ENCODE peak calls at places on chromosomes 11 and 22, in five cellular contexts. J, F, P, R and H are unnamed samples.

GRCh38 chr11:80327971-80328614 is 887.3 kb upstream of the TENM4 start:
- DNase-seq in J (no peak), F (no peak), P (no peak), R (no peak), H (no peak)

GRCh38 chr22:50526849-50527801 is 1.7 kb upstream of the SCO2 start:
- DNase-seq in J (peak), F (peak), P (peak), R (peak), H (peak)

GRCh38 chr11:8317164-8317563 is 53.5 kb upstream of the LMO1 start:
- DNase-seq in J (peak), F (no peak), P (no peak), R (no peak), H (no peak)

GRCh38 chr11:130637566-130637965 is 189.1 kb downstream of the ADAMTS15 start:
- DNase-seq in J (no peak), F (no peak), P (no peak), R (no peak), H (no peak)

GRCh38 chr11:94583885-94584500 is 16.8 kb downstream of the PIWIL4 start:
- DNase-seq in J (peak), F (no peak), P (peak), R (no peak), H (no peak)

GRCh38 chr22:42686756-42687491 is 33.7 kb downstream of the A4GALT start:
- DNase-seq in J (peak), F (no peak), P (no peak), R (no peak), H (no peak)

GRCh38 chr11:58922475-58922874 is 16.8 kb upstream of the GLYATL1 start:
- DNase-seq in J (no peak), F (no peak), P (no peak), R (no peak), H (no peak)

GRCh38 chr22:21624120-21624879 is 5.5 kb downstream of the YDJC start:
- DNase-seq in J (peak), F (peak), P (no peak), R (peak), H (no peak)

GRCh38 chr11:45229401-45229800 is 56.7 kb downstream of the SYT13 start:
- DNase-seq in J (no peak), F (no peak), P (no peak), R (no peak), H (no peak)

GRCh38 chr11:9001736-9002135 is 2.1 kb downstream of the NRIP3 start:
- DNase-seq in J (peak), F (no peak), P (no peak), R (no peak), H (no peak)

GRCh38 chr22:37519268-37520195 is at the start of gene CARD10:
- DNase-seq in J (peak), F (peak), P (peak), R (peak), H (peak)

GRCh38 chr11:130413383-130414106 is 14.9 kb downstream of the ADAMTS8 start:
- DNase-seq in J (peak), F (no peak), P (no peak), R (no peak), H (no peak)

GRCh38 chr11:122883682-122883981 is 1.1 kb downstream of the JHY start:
- DNase-seq in J (no peak), F (no peak), P (no peak), R (no peak), H (no peak)

GRCh38 chr22:46995501-46996360 is 233.3 kb downstream of the TBC1D22A start:
- DNase-seq in J (no peak), F (no peak), P (no peak), R (no peak), H (no peak)

GRCh38 chr11:67344264-67344663 is 9.1 kb downstream of the POLD4 start:
- DNase-seq in J (no peak), F (no peak), P (peak), R (no peak), H (no peak)

GRCh38 chr11:67349036-67349435 is 4.3 kb downstream of the POLD4 start:
- DNase-seq in J (peak), F (no peak), P (no peak), R (no peak), H (no peak)

GRCh38 chr11:67347964-67348749 is 5.2 kb downstream of the POLD4 start:
- DNase-seq in J (peak), F (peak), P (no peak), R (no peak), H (no peak)

GRCh38 chr11:67345247-67345948 is 7.9 kb downstream of the POLD4 start:
- DNase-seq in J (no peak), F (no peak), P (peak), R (no peak), H (no peak)

DNA sequence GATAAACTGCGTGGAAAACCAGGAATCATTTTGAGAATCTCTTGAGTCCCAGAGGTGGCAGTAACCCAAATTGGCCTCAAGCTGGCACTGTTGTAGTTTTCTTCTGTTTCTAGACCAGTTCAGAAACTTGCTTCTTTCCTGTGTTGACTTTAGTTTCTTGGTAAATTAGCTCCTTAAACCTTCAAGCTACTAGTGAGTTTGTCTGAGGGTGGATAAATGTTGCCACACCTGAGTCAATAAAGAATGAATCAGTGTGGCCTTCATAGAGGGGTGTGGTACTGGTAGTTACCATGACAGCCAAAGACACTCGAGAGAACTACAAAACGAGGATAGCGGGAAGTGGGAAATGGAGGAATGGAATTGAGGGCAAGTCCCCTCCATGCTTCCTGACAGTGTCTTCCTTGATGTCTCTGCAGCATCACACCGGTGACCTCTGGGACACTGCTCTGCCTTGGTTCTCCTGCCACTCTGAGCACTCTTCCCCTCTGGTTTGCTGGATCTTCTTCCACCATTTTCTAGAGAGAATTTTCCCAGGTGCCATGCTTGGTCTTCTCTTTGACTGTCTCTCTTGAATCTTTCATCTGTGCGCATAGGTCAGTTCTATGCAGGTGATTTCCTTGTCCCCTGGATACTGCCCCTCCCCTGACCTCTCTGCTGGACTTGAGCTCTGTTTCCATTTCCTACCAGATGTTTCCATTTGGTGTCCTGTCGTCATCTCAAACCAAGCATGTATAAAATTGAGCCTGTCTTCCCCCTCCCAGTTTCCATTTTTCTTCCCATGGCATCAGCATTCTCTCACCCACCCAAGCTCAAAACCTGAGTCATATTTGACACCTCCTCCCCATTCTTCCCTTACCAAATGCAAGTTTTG is 7.2 kb downstream of the POLD4 start:
- DNase-seq in J (peak), F (peak), P (peak), R (peak), H (no peak)
- TF ChIP-seq CTCF in J (peak), F (peak), P (peak), R (peak), H (peak)

GRCh38 chr11:14809466-14809865 is 82.6 kb downstream of the CYP2R1 start:
- DNase-seq in J (peak), F (no peak), P (no peak), R (no peak), H (no peak)
- TF ChIP-seq CTCF in J (no peak), F (no peak), P (no peak), R (no peak), H (no peak)

GRCh38 chr11:134045799-134046635 is 22.9 kb upstream of the JAM3 start:
- DNase-seq in J (peak), F (peak), P (no peak), R (peak), H (no peak)
- TF ChIP-seq CTCF in J (peak), F (peak), P (no peak), R (peak), H (no peak)

GRCh38 chr11:113272927-113273615 is 41.3 kb upstream of the TTC12 start:
- DNase-seq in J (no peak), F (peak), P (no peak), R (no peak), H (no peak)

GRCh38 chr11:113273720-113274119 is 40.7 kb upstream of the TTC12 start:
- DNase-seq in J (no peak), F (peak), P (no peak), R (no peak), H (no peak)

GRCh38 chr11:113275602-113276001 is 38.8 kb upstream of the TTC12 start:
- DNase-seq in J (no peak), F (no peak), P (no peak), R (no peak), H (no peak)

GRCh38 chr11:113272281-113272680 is 42.1 kb upstream of the TTC12 start:
- DNase-seq in J (no peak), F (no peak), P (no peak), R (no peak), H (no peak)

DNA sequence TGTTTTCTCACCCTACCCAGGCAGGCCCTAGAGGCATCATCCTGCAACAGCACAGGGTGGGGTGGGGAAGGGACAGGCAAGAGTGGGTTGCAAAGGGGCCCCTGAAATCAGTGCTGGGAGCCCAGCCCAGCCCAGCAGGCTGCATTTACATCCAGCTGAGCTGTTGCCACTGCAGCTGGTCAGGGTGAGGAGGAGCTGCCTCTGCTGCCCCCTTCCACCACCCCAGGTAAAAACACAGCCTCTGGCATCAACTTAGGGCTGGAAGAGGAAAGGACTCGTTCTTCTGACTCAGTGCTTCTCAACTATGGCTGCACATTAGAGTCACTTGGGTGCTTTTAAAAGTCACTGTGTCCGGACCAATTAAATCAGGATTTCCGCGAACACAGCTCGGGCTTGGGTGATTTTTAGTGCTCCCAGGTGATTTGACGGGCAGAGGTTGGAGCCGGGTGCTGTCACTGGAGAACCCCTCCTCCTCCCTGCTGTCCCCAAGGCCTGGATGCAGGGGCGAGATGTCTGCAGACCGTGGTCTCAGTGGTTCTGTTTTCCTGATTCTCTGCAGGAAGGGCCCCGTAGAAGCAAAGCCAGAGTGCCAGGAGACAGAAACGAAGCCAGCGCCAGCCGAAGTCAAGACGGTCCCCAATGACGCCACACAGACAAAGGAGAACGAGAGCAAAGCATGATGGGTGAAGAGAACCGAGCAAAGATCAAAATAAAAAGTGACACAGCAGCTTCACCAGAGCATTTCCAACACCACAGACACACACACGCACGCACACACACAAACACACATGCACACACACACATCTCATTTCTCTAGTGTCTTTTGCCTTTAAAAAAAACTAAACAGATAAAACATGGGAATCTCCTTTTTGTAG is 39.4 kb upstream of the TTC12 start:
- DNase-seq in J (no peak), F (peak), P (no peak), R (peak), H (no peak)
- TF ChIP-seq CTCF in J (no peak), F (peak), P (no peak), R (peak), H (no peak)

GRCh38 chr11:3795131-3796092 is 1.9 kb downstream of the NUP98 start:
- DNase-seq in J (no peak), F (no peak), P (no peak), R (no peak), H (no peak)

GRCh38 chr11:3796796-3797328 is 492 bp downstream of the NUP98 start:
- DNase-seq in J (no peak), F (no peak), P (no peak), R (peak), H (no peak)

GRCh38 chr11:3799143-3799542 is 1.8 kb upstream of the NUP98 start:
- DNase-seq in J (no peak), F (no peak), P (no peak), R (no peak), H (no peak)

GRCh38 chr11:3796346-3796745 is 1.0 kb downstream of the NUP98 start:
- DNase-seq in J (no peak), F (no peak), P (no peak), R (no peak), H (no peak)

DNA sequence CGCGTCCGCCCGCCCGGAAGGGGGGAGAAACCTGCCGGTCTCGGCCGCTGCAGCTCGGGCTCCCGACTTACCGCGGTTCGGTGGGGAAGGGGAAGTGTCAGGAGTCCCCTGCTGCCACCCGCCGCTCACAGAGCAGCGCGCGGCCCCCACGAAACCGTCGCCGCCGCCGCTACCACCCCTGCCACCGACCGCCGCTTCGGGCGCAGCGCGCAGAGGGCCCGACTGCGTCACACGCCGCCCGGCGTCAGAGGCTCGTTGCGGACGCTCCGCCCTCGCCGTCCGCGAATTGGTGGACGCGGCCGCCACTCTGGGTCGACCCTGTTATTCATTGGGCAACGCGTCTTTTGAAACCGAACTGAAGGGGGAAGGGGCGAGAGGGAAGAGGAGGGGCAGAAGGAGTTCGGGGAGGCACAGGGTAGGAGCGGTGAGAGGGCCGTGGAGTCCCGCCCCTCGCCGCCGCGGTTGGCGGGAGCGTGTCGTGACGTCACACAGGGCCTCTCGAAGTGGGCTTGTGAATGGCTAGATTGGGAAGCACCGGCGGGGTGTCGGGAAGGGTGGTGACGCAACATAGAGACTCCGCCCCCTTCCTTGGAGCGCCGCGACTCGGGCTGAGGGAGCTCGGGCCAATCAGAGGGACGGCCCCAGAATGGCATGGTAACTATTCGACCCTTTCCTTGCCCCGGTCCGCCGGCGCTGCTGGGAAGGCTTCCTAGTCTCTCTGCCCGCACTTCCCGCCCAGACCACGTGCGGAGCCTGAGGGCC is at the start of gene NUP98:
- DNase-seq in J (peak), F (peak), P (peak), R (peak), H (peak)
- TF ChIP-seq CTCF in J (no peak), F (no peak), P (no peak), R (no peak), H (no peak)

GRCh38 chr11:97557399-97557798 is 1167.6 kb downstream of the JRKL start:
- DNase-seq in J (no peak), F (peak), P (no peak), R (no peak), H (no peak)
- TF ChIP-seq CTCF in J (no peak), F (peak), P (no peak), R (peak), H (no peak)

GRCh38 chr11:13251961-13252360 is 25.6 kb upstream of the BMAL1 start:
- DNase-seq in J (no peak), F (no peak), P (no peak), R (no peak), H (no peak)

GRCh38 chr11:13247606-13248320 is 29.8 kb upstream of the BMAL1 start:
- DNase-seq in J (no peak), F (no peak), P (no peak), R (no peak), H (no peak)

GRCh38 chr11:13249177-13249576 is 28.4 kb upstream of the BMAL1 start:
- DNase-seq in J (no peak), F (no peak), P (no peak), R (no peak), H (no peak)

GRCh38 chr11:13249992-13250391 is 27.6 kb upstream of the BMAL1 start:
- DNase-seq in J (peak), F (no peak), P (no peak), R (no peak), H (no peak)
- TF ChIP-seq CTCF in J (peak), F (peak), P (peak), R (peak), H (peak)

DNA sequence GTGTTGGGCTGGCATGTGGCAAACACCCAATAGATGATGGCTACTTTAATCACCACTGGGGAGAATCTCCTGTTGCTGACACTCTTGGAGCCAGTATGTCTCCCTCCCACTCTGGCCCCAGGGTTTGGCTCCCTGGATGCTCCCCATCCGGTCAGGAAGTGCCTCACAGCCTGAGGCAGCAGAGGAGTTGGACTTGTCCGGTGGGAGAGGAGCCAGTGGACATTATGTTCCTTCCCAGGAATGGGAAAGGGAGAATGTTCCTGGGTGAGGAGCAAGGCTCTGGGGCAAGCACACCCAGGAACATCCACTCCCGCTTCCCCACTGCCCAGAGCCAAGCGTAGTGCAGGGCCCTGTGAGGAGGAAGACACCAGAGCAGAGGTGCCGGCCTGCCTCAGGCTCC is 84.6 kb upstream of the NAV2 start:
- DNase-seq in J (peak), F (no peak), P (no peak), R (no peak), H (no peak)
- TF ChIP-seq CTCF in J (no peak), F (no peak), P (no peak), R (no peak), H (no peak)

GRCh38 chr11:2074266-2074825 is 64.8 kb downstream of the IGF2 start:
- DNase-seq in J (no peak), F (no peak), P (no peak), R (peak), H (no peak)
- TF ChIP-seq CTCF in J (no peak), F (peak), P (peak), R (peak), H (peak)